ENCODE peak calls at places on chromosome 5, in six cellular contexts. O is mesothelial cell of epicardium, C is psoas muscle, X is tibial artery, J is cardiac muscle cell, D is AG10803. T is an unnamed sample.

GRCh38 chr5:127536687-127537086 is 19.2 kb downstream of the PRRC1 start:
- DNase-seq in O (no peak), C (no peak), X (no peak), J (peak; percentile 20), D (peak; percentile 21), T (no peak)

GRCh38 chr5:52837068-52837467 is 49.4 kb downstream of the ITGA1 start:
- DNase-seq in O (no peak), C (no peak), X (peak; percentile 30), J (peak; percentile 76), D (no peak), T (no peak)

GRCh38 chr5:176458904-176459561 is 10.8 kb downstream of the FAF2 start:
- DNase-seq in O (no peak), C (no peak), X (no peak), J (no peak), D (no peak), T (no peak)

GRCh38 chr5:31531543-31531887 is 378 bp downstream of the DROSHA start:
- DNase-seq in O (peak; percentile 48), C (peak; percentile 53), X (no peak), J (peak; percentile 26), D (peak; percentile 8), T (no peak)

GRCh38 chr5:23139338-23140171 is 286.4 kb upstream of the CDH12 start:
- DNase-seq in O (no peak), C (no peak), X (no peak), J (peak; percentile 4), D (no peak), T (no peak)

GRCh38 chr5:3954189-3954588 is 358.6 kb downstream of the IRX1 start:
- DNase-seq in O (no peak), C (no peak), X (no peak), J (no peak), D (no peak), T (no peak)

GRCh38 chr5:67971223-67971830 is 244.2 kb upstream of the PIK3R1 start:
- DNase-seq in O (no peak), C (peak; percentile 51), X (peak; percentile 34), J (peak; percentile 92), D (peak; percentile 90), T (no peak)

GRCh38 chr5:75089137-75089536 is 36.8 kb upstream of the GCNT4 start:
- DNase-seq in O (no peak), C (no peak), X (no peak), J (no peak), D (no peak), T (no peak)

GRCh38 chr5:139190125-139190524 is 8.0 kb downstream of the SIL1 start:
- DNase-seq in O (no peak), C (no peak), X (no peak), J (peak; percentile 92), D (peak; percentile 83), T (no peak)

GRCh38 chr5:66757219-66757833 is 161.1 kb downstream of the MAST4 start:
- DNase-seq in O (peak; percentile 52), C (no peak), X (peak; percentile 42), J (peak; percentile 87), D (peak; percentile 49), T (no peak)

GRCh38 chr5:145056805-145057204 is 778.3 kb downstream of the PRELID2 start:
- DNase-seq in O (no peak), C (no peak), X (no peak), J (no peak), D (no peak), T (no peak)

GRCh38 chr5:142183561-142183960 is 75.0 kb downstream of the NDFIP1 start:
- DNase-seq in O (no peak), C (no peak), X (no peak), J (no peak), D (no peak), T (no peak)

GRCh38 chr5:52838306-52839015 is 50.7 kb downstream of the ITGA1 start:
- DNase-seq in O (no peak), C (no peak), X (no peak), J (no peak), D (no peak), T (no peak)

GRCh38 chr5:6703791-6704190 is 9.4 kb upstream of the TENT4A start:
- DNase-seq in O (no peak), C (no peak), X (no peak), J (peak; percentile 27), D (peak; percentile 70), T (no peak)

GRCh38 chr5:172106511-172107356 is 81.3 kb downstream of the STK10 start:
- DNase-seq in O (peak; percentile 91), C (peak; percentile 72), X (peak; percentile 57), J (peak; percentile 42), D (no peak), T (peak; percentile 67)

GRCh38 chr5:5271606-5272321 is 131.6 kb downstream of the ADAMTS16 start:
- DNase-seq in O (no peak), C (no peak), X (no peak), J (peak; percentile 33), D (peak; percentile 3), T (no peak)

GRCh38 chr5:5270161-5270560 is 130.0 kb downstream of the ADAMTS16 start:
- DNase-seq in O (no peak), C (no peak), X (no peak), J (no peak), D (no peak), T (no peak)

GRCh38 chr5:5273398-5273797 is 133.3 kb downstream of the ADAMTS16 start:
- DNase-seq in O (no peak), C (no peak), X (no peak), J (no peak), D (no peak), T (no peak)

GRCh38 chr5:5273976-5274375 is 133.8 kb downstream of the ADAMTS16 start:
- DNase-seq in O (no peak), C (no peak), X (no peak), J (no peak), D (no peak), T (no peak)

DNA sequence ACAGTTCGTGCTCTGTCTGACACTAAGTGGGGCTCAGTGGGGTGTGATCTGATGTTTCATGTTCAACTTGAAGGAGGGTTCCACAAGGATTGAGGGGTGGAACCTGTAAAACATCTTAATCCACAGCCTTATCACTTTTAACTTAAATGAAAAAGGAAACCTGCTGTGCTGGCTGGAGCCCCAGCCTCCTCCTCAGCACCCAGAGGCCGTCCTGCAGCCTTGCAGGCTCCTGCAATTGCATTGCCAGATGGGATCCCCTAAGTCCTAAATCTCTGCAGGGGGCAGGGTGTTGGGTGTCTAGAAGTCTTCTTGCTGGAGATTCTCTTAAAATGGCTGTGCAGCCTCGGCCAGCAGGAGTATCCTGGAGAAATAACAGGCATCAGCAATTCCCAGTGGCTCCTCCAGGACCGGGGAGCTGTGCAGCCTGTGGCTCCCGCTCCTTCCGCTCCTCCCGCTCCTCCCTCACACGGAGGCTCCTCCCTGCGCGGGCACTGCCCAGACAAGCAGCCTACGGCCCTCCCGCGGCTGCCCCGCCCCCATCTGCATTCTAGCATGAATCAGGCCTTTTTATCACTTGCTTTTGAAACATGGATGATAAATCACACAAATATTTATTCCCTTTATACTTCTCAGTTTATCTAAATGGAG is 131.0 kb downstream of the ADAMTS16 start:
- DNase-seq in O (peak; percentile 79), C (peak; percentile 58), X (peak; percentile 49), J (peak; percentile 90), D (peak; percentile 77), T (no peak)
- TF ChIP-seq CTCF in O (no peak), C (no peak), X (no peak), J (no peak), D (peak; percentile 22), T (no peak)

DNA sequence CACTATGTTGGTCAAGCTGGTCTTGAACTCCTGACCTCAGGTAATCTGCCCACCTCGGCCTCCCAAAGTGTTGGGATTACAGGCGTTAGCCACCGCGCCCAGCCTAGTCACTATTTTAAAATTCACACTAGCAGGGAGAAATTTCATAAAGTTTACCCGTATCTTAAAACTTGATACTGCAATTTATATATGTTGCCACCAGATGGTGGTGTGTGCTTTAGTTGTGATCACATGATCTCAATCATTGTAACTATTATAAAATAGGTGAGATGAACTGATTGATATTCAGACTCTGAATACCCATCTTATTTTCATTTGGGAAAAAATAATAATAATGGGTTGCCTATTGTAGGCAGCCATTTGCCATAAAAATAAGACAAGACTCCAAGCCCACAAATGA is 1330.4 kb upstream of the WWC1 start:
- DNase-seq in O (no peak), C (no peak), X (no peak), J (no peak), D (no peak), T (no peak)
- TF ChIP-seq CTCF in O (no peak), C (no peak), X (no peak), J (peak; percentile 16), D (peak; percentile 17), T (no peak)

GRCh38 chr5:14873093-14873492 is 1.5 kb upstream of the ANKH start:
- DNase-seq in O (no peak), C (no peak), X (no peak), J (no peak), D (no peak), T (no peak)

GRCh38 chr5:14872070-14872989 is 752 bp upstream of the ANKH start:
- DNase-seq in O (peak; percentile 66), C (peak; percentile 82), X (peak; percentile 76), J (peak; percentile 61), D (peak; percentile 49), T (peak; percentile 67)

GRCh38 chr5:14870347-14871083 is 1.1 kb downstream of the ANKH start:
- DNase-seq in O (no peak), C (peak; percentile 55), X (no peak), J (no peak), D (no peak), T (no peak)

GRCh38 chr5:14871084-14871572 is 450 bp downstream of the ANKH start:
- DNase-seq in O (no peak), C (peak; percentile 66), X (peak; percentile 36), J (no peak), D (no peak), T (no peak)

DNA sequence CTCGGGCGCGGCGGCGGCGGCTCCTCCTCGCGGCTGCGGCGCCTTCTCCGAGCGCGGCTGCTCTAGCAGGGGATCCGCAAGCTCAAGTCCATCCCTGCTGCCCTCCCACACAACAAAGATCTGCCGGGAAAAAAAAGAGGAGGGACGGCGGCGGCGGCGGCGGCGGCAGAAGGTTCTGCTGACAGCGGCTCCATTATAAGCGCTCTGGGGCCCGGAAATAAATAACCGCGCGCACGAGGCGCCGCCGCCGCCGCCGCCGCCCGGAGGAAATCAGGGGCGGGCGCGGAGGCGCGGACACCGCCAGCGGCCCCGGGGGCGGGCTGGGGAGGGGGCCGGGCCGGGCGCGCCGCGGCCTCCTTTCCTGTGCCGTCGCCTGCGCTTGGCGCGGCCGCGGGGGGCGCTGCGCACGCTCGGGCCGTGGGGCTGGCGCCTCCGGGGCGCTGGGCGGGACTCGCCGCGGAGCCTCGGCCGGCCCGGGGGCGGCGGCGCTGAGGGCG is at the start of gene ANKH:
- DNase-seq in O (peak; percentile 83), C (peak; percentile 90), X (peak; percentile 69), J (peak; percentile 84), D (peak; percentile 70), T (peak; percentile 79)
- TF ChIP-seq CTCF in O (no peak), C (peak; percentile 40), X (peak; percentile 57), J (no peak), D (peak; percentile 22), T (no peak)

DNA sequence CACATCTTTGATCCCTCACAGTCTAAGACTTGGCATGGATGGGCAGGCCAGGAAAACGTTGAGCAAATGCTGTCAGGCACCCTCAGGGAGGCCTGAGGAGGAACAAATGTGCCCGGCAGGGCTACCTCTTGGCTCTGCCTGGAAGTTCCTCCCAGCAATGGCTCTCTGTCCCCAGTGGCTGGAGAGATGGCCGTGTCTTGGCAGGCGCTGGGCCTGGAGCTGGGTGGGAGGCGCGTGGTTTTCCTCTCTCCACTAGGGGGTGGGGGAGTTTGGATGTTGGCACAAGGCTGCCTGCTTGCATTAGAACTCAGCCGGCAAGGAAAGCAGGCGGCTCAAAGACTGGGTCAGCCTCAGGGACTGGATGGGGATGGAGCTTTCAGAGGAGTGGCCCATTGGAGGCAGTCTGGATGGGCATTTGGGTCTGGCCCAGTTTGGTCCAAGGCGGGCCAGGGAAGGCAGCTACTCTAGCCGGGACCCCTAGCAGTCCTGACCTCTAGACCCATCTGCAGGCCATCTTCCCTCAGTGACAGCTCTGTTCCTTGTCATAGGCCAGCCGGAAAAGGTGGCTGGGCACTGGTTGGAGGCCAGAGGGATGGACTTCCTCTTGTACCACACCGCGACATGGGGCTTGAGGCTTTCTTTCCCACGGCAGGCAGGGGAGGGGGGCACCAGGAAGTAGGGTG is 68.2 kb upstream of the STC2 start:
- DNase-seq in O (no peak), C (peak; percentile 50), X (no peak), J (peak; percentile 20), D (peak; percentile 11), T (no peak)
- TF ChIP-seq CTCF in O (peak; percentile 27), C (no peak), X (no peak), J (peak; percentile 26), D (peak; percentile 27), T (no peak)